ENCODE peak calls at places on chromosomes 1 and 21, in five cellular contexts. X is MCF 10A, B is GM23338, W is Daoy, S is NCI-H524. A is an unnamed sample.

GRCh38 chr1:71228727-71229371 is 148.0 kb upstream of the ZRANB2 start:
- DNase-seq in X (no peak), B (peak; percentile 36), W (no peak), S (no peak), A (peak; percentile 52)

GRCh38 chr1:228105269-228105995 is 2.3 kb upstream of the C1orf35 start:
- DNase-seq in X (no peak), B (no peak), W (no peak), S (no peak), A (no peak)

GRCh38 chr1:17485280-17485679 is 45.8 kb upstream of the RCC2 start:
- DNase-seq in X (peak; percentile 38), B (peak; percentile 77), W (peak; percentile 50), S (peak; percentile 7), A (peak; percentile 39)

GRCh38 chr1:36253463-36253862 is 29.2 kb downstream of the THRAP3 start:
- DNase-seq in X (no peak), B (no peak), W (peak; percentile 19), S (no peak), A (no peak)

GRCh38 chr1:176206006-176206960 is 803 bp downstream of the COP1 start:
- DNase-seq in X (peak; percentile 43), B (peak; percentile 80), W (peak; percentile 54), S (peak; percentile 33), A (peak; percentile 53)

GRCh38 chr21:42384184-42384583 is 11.7 kb downstream of the TMPRSS3 start:
- DNase-seq in X (no peak), B (no peak), W (no peak), S (no peak), A (no peak)

GRCh38 chr1:169044296-169044695 is 62.2 kb upstream of the ATP1B1 start:
- DNase-seq in X (no peak), B (no peak), W (peak; percentile 30), S (peak; percentile 1), A (no peak)

GRCh38 chr1:184974837-184975115 is 468 bp upstream of the NIBAN1 start:
- DNase-seq in X (no peak), B (no peak), W (no peak), S (no peak), A (no peak)

GRCh38 chr1:153805042-153805745 is 30.0 kb downstream of the SLC27A3 start:
- DNase-seq in X (peak; percentile 95), B (no peak), W (peak; percentile 76), S (no peak), A (no peak)

GRCh38 chr21:19855522-19855921 is 1142.7 kb upstream of the NCAM2 start:
- DNase-seq in X (no peak), B (no peak), W (no peak), S (no peak), A (no peak)

GRCh38 chr1:202189919-202190715 is 3.5 kb upstream of the LGR6 start:
- DNase-seq in X (peak; percentile 51), B (no peak), W (peak; percentile 46), S (peak; percentile 67), A (peak; percentile 92)

GRCh38 chr1:116359060-116359830 is 13.8 kb upstream of the ATP1A1 start:
- DNase-seq in X (peak; percentile 49), B (no peak), W (no peak), S (no peak), A (no peak)

GRCh38 chr21:19353271-19353670 is 949.7 kb upstream of the TMPRSS15 start:
- DNase-seq in X (no peak), B (peak; percentile 2), W (no peak), S (peak; percentile 96), A (no peak)

GRCh38 chr1:18284750-18285532 is 177.3 kb downstream of the IGSF21 start:
- DNase-seq in X (no peak), B (no peak), W (no peak), S (peak; percentile 27), A (no peak)

GRCh38 chr1:33055210-33055991 is 18.7 kb upstream of the AK2 start:
- DNase-seq in X (peak; percentile 88), B (peak; percentile 90), W (peak; percentile 87), S (peak; percentile 69), A (peak; percentile 89)

GRCh38 chr1:198556969-198557368 is 16.5 kb upstream of the ATP6V1G3 start:
- DNase-seq in X (no peak), B (no peak), W (no peak), S (no peak), A (no peak)

GRCh38 chr1:30420519-30421050 is 302.8 kb downstream of the MATN1 start:
- DNase-seq in X (peak; percentile 17), B (no peak), W (no peak), S (no peak), A (no peak)

GRCh38 chr1:5768014-5768413 is 224.2 kb downstream of the NPHP4 start:
- DNase-seq in X (no peak), B (no peak), W (no peak), S (no peak), A (no peak)

GRCh38 chr1:6331543-6332246 is 61.9 kb downstream of the ACOT7 start:
- DNase-seq in X (no peak), B (no peak), W (no peak), S (no peak), A (no peak)

GRCh38 chr1:61951731-61952585 is 209.7 kb downstream of the PATJ start:
- DNase-seq in X (peak; percentile 68), B (peak; percentile 83), W (peak; percentile 82), S (no peak), A (no peak)

GRCh38 chr1:67830928-67831596 is 2.2 kb downstream of the GNG12 start:
- DNase-seq in X (no peak), B (no peak), W (no peak), S (no peak), A (no peak)